ENCODE peak calls at places on chromosomes 6 and 20, in eight cellular contexts. G is sigmoid colon; I is CD8-positive, alpha-beta memory T cell; T is uterus; E is pancreas; S is iPS DF 6.9; Z is CD8-positive, alpha-beta T cell; W is stomach. V is an unnamed sample.

GRCh38 chr6:43383021-43383667 is 13.7 kb upstream of the ZNF318 start:
- DNase-seq in W (no peak), E (no peak), S (no peak), T (no peak), Z (no peak), I (no peak), G (no peak), V (no peak)

GRCh38 chr20:62882426-62882825 is 20.8 kb upstream of the TCFL5 start:
- DNase-seq in Z (no peak), I (no peak), S (no peak), T (no peak), W (no peak), G (no peak), E (no peak), V (no peak)

GRCh38 chr6:141580988-141581387 is 551.7 kb upstream of the GJE1 start:
- DNase-seq in G (no peak), I (no peak), S (no peak), T (no peak), Z (no peak), W (no peak), E (no peak), V (no peak)

GRCh38 chr6:130178692-130179091 is 44.1 kb downstream of the SAMD3 start:
- DNase-seq in T (no peak), S (no peak), Z (no peak), W (no peak), I (no peak), G (no peak), E (no peak), V (peak; percentile 69)

GRCh38 chr6:110217255-110217654 is 37.0 kb downstream of the CDC40 start:
- DNase-seq in E (no peak), Z (no peak), I (no peak), G (no peak), S (no peak), W (no peak), T (no peak), V (no peak)

GRCh38 chr6:34562861-34563512 is 6.9 kb upstream of the SPDEF start:
- DNase-seq in G (no peak), W (peak; percentile 83), I (no peak), E (no peak), Z (no peak), S (no peak), T (no peak), V (no peak)

GRCh38 chr6:82741325-82741995 is 324.2 kb downstream of the UBE3D start:
- DNase-seq in I (no peak), W (no peak), E (no peak), G (no peak), T (no peak), Z (no peak), S (no peak), V (no peak)

GRCh38 chr6:169839898-169840631 is 88.6 kb downstream of the ERMARD start:
- DNase-seq in E (no peak), Z (peak; percentile 36), T (no peak), G (peak; percentile 57), S (no peak), W (peak; percentile 21), I (no peak), V (peak; percentile 41)

GRCh38 chr6:35731414-35731735 is 5.5 kb upstream of the ARMC12 start:
- DNase-seq in T (peak; percentile 98), E (peak; percentile 86), S (peak; percentile 90), Z (peak; percentile 97), W (peak; percentile 93), I (peak; percentile 89), G (peak; percentile 99), V (peak; percentile 80)

GRCh38 chr20:53918949-53919361 is 151.4 kb downstream of the BCAS1 start:
- DNase-seq in I (no peak), G (no peak), T (no peak), W (no peak), E (no peak), S (peak; percentile 82), Z (no peak), V (no peak)

GRCh38 chr6:139060332-139060731 is 31.8 kb downstream of the ABRACL start:
- DNase-seq in G (no peak), Z (no peak), E (no peak), S (no peak), T (no peak), I (no peak), W (no peak), V (no peak)

GRCh38 chr6:3392930-3393575 is 63.8 kb downstream of the SLC22A23 start:
- DNase-seq in T (no peak), I (no peak), Z (no peak), G (no peak), E (no peak), W (peak; percentile 60), S (no peak), V (no peak)

GRCh38 chr20:8082025-8082424 is 50.0 kb upstream of the PLCB1 start:
- DNase-seq in I (no peak), S (no peak), W (no peak), T (no peak), Z (no peak), E (no peak), G (no peak), V (no peak)

GRCh38 chr6:31620586-31621319 is at the start of gene PRRC2A:
- DNase-seq in G (peak; percentile 92), T (no peak), S (no peak), E (no peak), I (no peak), Z (no peak), W (peak; percentile 97), V (peak; percentile 82)

GRCh38 chr6:2872417-2873358 is 30.4 kb downstream of the SERPINB9 start:
- DNase-seq in W (no peak), E (no peak), I (no peak), G (no peak), S (no peak), T (peak; percentile 74), Z (no peak), V (no peak)

GRCh38 chr20:18511566-18511965 is 3.8 kb downstream of the SEC23B start:
- DNase-seq in E (no peak), T (no peak), I (no peak), W (no peak), Z (no peak), G (no peak), S (no peak), V (no peak)
- H3K27ac ChIP-seq in E (no peak overlapping the region), T (no peak overlapping the region), I (no peak overlapping the region), W (no peak overlapping the region), Z (no peak overlapping the region), G (no peak overlapping the region), S (no peak overlapping the region), V (no peak overlapping the region)

DNA sequence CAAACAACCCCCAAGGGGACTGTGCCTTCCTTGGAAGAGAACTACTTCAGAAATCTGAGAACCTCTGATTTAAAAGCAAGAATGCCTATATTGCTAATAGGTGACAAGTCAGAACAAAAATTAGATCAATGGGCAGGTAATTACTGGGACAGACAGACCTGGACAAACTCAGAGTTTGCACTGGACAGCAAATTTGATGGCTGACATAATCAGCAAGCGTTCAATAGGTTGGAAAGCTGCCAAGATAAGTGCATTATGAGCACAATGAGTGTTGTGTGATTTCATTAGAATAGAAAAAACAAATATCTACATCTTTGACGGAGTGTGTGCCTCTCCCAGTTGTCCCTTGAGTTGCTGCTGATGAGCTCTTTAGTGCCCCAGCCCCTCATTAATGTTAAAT is 116.4 kb upstream of the COL21A1 start:
- DNase-seq in T (no peak), W (no peak), E (no peak), G (no peak), I (no peak), S (no peak), Z (no peak), V (no peak)
- H3K27ac ChIP-seq in T (peak overlapping the region; percentile 96), W (no peak overlapping the region), E (no peak overlapping the region), G (no peak overlapping the region), I (no peak overlapping the region), S (no peak overlapping the region), Z (no peak overlapping the region), V (no peak overlapping the region)

DNA sequence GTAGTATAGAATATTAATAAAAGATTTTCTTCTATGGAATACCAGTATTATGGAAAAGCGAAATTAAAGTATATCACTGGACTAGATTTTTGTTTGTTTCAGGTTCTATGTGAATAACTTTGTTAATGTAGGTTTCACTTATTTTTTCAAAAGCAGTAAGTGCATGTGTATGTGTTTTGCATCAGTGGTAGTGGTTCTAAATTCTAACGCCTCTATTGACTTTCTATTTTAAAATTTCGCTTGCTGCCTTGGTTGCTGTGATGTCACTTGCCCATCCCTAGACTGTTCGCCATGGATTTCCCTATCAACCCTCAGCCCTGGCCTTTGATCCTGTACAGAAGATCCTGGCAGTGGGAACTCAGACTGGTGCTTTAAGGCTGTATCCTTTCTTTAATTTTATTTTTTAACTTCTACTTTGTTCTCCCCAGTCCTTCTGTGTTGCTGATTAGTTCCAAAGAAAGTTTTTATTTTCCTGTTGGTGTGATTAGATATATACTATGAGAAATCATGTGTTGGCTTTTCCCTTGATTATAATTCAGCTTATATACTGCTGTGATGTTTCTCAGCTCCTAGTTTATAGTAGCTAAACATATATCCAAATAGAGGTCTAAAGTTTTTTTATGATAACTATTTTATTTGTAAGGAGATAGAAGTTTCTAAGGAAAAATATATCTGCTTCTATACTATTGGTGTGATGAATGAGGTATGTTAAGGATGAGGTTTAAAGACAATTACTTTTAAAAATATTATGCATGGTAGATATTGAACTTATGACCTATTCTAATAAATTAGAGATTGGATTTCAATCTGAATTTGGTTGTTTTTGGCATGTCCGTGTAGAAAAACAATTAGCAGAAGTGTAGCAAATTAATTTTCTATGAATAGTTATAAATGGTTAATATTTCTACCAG is 1.7 kb downstream of the STXBP5 start:
- DNase-seq in G (no peak), S (no peak), E (no peak), Z (no peak), W (no peak), T (no peak), I (no peak), V (no peak)
- H3K27ac ChIP-seq in G (peak overlapping the region; percentile 98), S (no peak overlapping the region), E (peak overlapping the region; percentile 98), Z (no peak overlapping the region), W (no peak overlapping the region), T (peak overlapping the region; percentile 97), I (peak overlapping the region; percentile 67), V (no peak overlapping the region)

GRCh38 chr20:41509801-41510200 is 108.4 kb downstream of the CHD6 start:
- DNase-seq in W (no peak), T (no peak), I (no peak), G (peak; percentile 90), Z (no peak), S (no peak), E (no peak), V (no peak)

GRCh38 chr20:41510224-41510623 is 108.0 kb downstream of the CHD6 start:
- DNase-seq in E (no peak), G (no peak), T (no peak), I (no peak), S (no peak), W (no peak), Z (no peak), V (no peak)

GRCh38 chr20:41507851-41508250 is 110.3 kb downstream of the CHD6 start:
- DNase-seq in S (no peak), G (no peak), Z (no peak), T (no peak), W (no peak), I (no peak), E (no peak), V (no peak)

GRCh38 chr20:41508335-41508734 is 109.8 kb downstream of the CHD6 start:
- DNase-seq in E (no peak), G (no peak), S (no peak), W (no peak), T (no peak), Z (no peak), I (no peak), V (no peak)

DNA sequence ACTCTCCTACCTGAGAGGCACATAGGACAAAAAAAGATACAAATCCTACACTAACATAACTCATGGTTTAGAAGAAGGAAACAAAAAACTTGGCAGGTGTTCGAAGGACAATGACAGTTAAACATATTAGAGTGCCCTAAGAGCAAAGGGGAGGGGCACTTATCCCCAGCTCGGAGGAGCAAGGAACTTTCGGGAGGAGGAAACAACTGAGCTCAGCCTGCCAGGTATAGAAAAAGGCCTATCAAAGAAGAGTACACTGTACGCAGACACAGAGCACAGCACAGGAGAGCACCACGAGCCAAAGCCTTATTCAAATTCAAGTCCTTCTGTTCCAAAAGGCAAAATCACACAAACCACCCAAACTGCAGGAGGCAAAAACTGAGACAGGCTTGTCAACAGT is 108.9 kb downstream of the CHD6 start:
- DNase-seq in E (no peak), Z (no peak), G (no peak), W (no peak), I (no peak), S (no peak), T (no peak), V (no peak)
- H3K27ac ChIP-seq in E (no peak overlapping the region), Z (no peak overlapping the region), G (peak overlapping the region; percentile 71), W (no peak overlapping the region), I (no peak overlapping the region), S (no peak overlapping the region), T (no peak overlapping the region), V (no peak overlapping the region)